ENCODE peak calls at places on chromosomes 6 and 20, in four cellular contexts. J is CD8-positive, alpha-beta T cell; F is heart right ventricle; E is IMR-90. X is an unnamed sample. For H3K9me3, the result is how much of the 10 kb centered on the place peaks cover.

GRCh38 chr20:38873050-38873581 is 53.1 kb upstream of the FAM83D start:
- DNase-seq in E (no peak), J (peak), F (no peak), X (no peak)

GRCh38 chr20:23258747-23259121 is 91.9 kb upstream of the NXT1 start:
- DNase-seq in J (no peak), E (no peak), F (no peak), X (no peak)

GRCh38 chr6:26366504-26366903 is 1.5 kb downstream of the BTN3A2 start:
- DNase-seq in E (no peak), F (no peak), J (no peak), X (no peak)

GRCh38 chr6:108175592-108176279 is 9.9 kb downstream of the NR2E1 start:
- DNase-seq in E (no peak), F (no peak), J (no peak), X (peak)

GRCh38 chr20:426564-426963 is 18.5 kb downstream of the RBCK1 start:
- DNase-seq in J (no peak), E (no peak), F (no peak), X (no peak)

GRCh38 chr20:49979030-49979832 is 3.5 kb upstream of the SNAI1 start:
- DNase-seq in J (peak), F (peak), E (no peak), X (peak)

GRCh38 chr6:5214570-5215052 is 46.1 kb downstream of the LYRM4 start:
- DNase-seq in J (no peak), F (peak), E (peak), X (no peak)

GRCh38 chr20:11060423-11061205 is 386.8 kb upstream of the JAG1 start:
- DNase-seq in E (no peak), F (no peak), J (no peak), X (no peak)

GRCh38 chr20:2816583-2817340 is 598 bp downstream of the TMEM239 start:
- DNase-seq in F (no peak), J (peak), E (peak), X (no peak)

GRCh38 chr6:35148167-35148741 is 7.1 kb upstream of the TCP11 start:
- DNase-seq in F (no peak), E (peak), J (no peak), X (no peak)

GRCh38 chr6:20879526-20879925 is 345.3 kb downstream of the CDKAL1 start:
- DNase-seq in E (no peak), F (no peak), J (no peak), X (no peak)

GRCh38 chr6:142153230-142153629 is 6.2 kb downstream of the VTA1 start:
- DNase-seq in F (no peak), E (no peak), J (no peak), X (no peak)

GRCh38 chr6:157533397-157533814 is 152.4 kb downstream of the ZDHHC14 start:
- DNase-seq in F (no peak), E (no peak), J (no peak), X (no peak)

GRCh38 chr6:157946865-157947532 is 34.7 kb upstream of the SYNJ2 start:
- DNase-seq in F (no peak), J (no peak), E (peak), X (no peak)

GRCh38 chr6:16729183-16729696 is 32.0 kb downstream of the ATXN1 start:
- DNase-seq in F (no peak), E (peak), J (no peak), X (no peak)

GRCh38 chr6:4603291-4603690 is 172.9 kb upstream of the CDYL start:
- DNase-seq in E (peak), F (peak), J (no peak), X (no peak)

GRCh38 chr20:1535420-1536175 is 21.9 kb downstream of the SIRPD start:
- DNase-seq in F (no peak), J (no peak), E (no peak), X (no peak)

GRCh38 chr6:4774715-4775590 is 1.3 kb upstream of the CDYL start:
- DNase-seq in F (no peak), E (no peak), J (peak), X (peak)

GRCh38 chr20:21518292-21518991 is 4.6 kb upstream of the NKX2-2 start:
- DNase-seq in J (no peak), F (no peak), E (no peak), X (no peak)
- H3K9me3 ChIP-seq in J (under half), F (under half), E (under half), X (under half)

DNA sequence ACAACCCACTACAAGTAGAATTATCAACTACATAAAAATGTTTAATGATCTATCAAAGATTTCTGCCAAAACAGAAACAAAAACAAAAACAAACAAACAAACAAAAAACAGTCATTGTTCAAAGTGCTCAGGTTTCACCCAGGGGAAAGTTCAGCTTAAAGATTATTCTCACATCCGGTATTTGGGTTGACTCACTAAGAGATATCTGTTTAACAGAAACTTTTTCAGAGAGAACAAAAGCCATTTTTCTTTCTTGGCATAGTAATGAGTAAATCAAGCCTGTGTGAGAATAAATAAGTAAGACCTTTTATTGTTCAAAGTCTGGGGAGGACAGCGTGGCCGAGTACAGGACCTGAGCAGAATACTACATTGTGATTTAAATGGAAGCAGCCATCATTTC is 143.6 kb downstream of the RCAN2 start:
- DNase-seq in J (no peak), E (no peak), F (no peak), X (no peak)
- H3K9me3 ChIP-seq in J (under half), E (under half), F (under half), X (under half)

GRCh38 chr6:167747152-167747427 is 79.6 kb upstream of the AFDN start:
- DNase-seq in E (no peak), F (no peak), J (no peak), X (no peak)

GRCh38 chr6:167747645-167748044 is 79.1 kb upstream of the AFDN start:
- DNase-seq in E (no peak), F (no peak), J (no peak), X (no peak)

GRCh38 chr6:167746377-167747151 is 80.1 kb upstream of the AFDN start:
- DNase-seq in F (no peak), J (no peak), E (no peak), X (peak)

GRCh38 chr6:167748458-167749379 is 78.0 kb upstream of the AFDN start:
- DNase-seq in E (no peak), J (no peak), F (no peak), X (no peak)

DNA sequence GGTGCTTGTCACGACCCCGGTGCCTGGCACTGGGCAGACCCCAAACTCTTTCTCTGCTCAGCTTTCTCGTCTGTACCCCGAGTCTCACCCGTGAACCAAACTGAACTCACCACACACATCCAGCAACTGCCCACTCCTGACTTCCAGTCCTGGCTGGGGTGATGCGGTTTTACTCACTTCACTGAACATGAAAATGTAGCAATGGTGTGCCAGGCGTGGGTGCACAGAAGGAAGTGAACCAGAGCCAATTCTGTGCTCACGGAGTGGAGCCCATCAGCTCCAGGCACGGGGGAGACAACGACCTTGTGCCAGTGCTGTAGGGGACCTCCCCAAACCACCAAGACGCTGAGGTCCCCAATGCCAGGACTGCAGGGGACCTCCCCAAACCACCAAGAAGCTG is 78.7 kb upstream of the AFDN start:
- DNase-seq in F (no peak), E (no peak), J (no peak), X (no peak)
- H3K9me3 ChIP-seq in F (under half), E (under half), J (under half), X (under half)

DNA sequence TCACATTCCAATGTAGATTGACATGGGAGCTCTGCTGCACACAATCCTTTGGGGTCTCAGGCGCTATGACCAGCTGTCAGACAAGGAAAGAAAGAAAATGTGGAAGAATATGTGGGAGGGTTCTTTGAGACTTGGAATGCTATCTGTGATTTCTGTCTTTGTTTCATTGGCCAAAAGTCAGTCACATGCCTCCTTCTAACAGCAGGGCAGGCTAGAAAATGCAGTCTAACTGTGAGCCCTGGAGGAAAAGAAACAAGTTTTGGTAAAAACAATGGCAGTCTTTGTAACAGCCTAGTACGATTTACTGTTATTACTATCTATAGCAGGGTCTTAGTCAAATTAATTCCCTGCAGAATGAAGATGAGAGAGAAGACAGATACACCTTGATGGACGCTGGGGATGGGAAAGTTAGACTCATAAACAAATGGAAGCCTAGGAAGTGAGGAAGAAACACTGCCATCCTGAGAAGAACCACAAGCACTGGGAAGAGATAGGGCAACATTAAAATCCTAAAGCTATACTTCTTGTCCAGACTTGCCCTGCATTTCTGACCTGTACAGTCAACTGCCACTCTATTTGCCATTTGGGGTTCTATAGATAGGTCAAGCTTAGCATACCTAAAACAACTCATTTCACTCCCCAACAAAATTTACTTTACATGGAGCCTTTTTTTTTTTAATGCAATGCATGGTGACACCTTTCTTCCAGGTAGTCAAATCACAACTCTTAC is 833.0 kb downstream of the KIF16B start:
- DNase-seq in E (no peak), F (no peak), J (no peak), X (no peak)
- H3K9me3 ChIP-seq in E (under half), F (under half), J (under half), X (under half)

GRCh38 chr20:30812739-30813411 is 444.6 kb upstream of the DEFB115 start:
- DNase-seq in E (no peak), J (no peak), F (no peak), X (no peak)
- H3K9me3 ChIP-seq in E (under half), J (under half), F (under half), X (under half)

GRCh38 chr6:110139052-110139451 is 40.4 kb downstream of the WASF1 start:
- DNase-seq in F (no peak), E (no peak), J (no peak), X (no peak)
- H3K9me3 ChIP-seq in F (under half), E (under half), J (under half), X (under half)

DNA sequence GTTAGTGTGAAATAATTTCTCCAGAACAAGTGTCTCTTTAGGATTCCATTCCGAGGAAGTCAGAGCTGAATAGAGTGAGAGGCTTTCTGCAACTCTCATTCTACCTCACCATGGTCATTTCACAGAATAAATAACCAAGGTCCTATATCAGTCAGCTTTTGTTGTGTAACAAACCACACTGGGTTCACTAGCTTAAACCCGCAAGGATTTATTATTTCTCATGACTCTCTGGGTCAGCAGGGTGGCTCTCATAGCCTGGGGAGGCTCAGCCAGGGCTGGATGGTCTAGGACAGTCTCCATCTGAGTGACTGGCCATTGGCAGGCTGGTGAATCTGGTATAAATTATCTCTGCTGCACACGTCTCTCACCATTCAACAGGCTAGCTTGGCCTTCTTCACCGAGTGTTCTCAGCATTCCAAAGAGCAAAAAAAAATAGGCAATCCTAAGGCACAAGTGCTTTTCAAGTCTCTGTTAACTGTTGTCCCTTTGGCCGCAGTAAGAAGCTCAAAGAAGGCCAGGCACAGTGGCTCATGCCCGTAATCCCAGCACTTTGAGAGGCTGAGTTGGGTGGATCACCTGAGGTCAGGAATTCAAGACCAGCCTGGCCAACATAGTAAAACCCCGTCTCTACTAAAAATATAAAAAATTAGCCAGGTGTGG is 39.7 kb downstream of the ISM1 start:
- DNase-seq in J (no peak), E (no peak), F (no peak), X (no peak)
- H3K9me3 ChIP-seq in J (under half), E (under half), F (under half), X (under half)

X was measured in body of pancreas.